ENCODE peak calls at places on chromosomes 1 and 21, in ten cellular contexts. R, L, X, I, P, Z, W, J, G and Q are unnamed samples.

GRCh38 chr21:35390013-35390776 is 341.1 kb upstream of the RUNX1 start:
- DNase-seq in R (no peak), L (peak), X (no peak), I (no peak), P (peak), Z (peak), W (peak), J (no peak), G (peak), Q (no peak)

GRCh38 chr1:66944330-66945274 is 19.8 kb downstream of the MIER1 start:
- DNase-seq in R (peak), L (peak), X (no peak), I (no peak), P (no peak), Z (peak), W (no peak), J (no peak), G (no peak), Q (no peak)

GRCh38 chr1:225772323-225772768 is 5.3 kb upstream of the SRP9 start:
- DNase-seq in R (peak), L (peak), X (no peak), I (no peak), P (peak), Z (peak), W (peak), J (peak), G (peak), Q (peak)

GRCh38 chr1:10664251-10664650 is 132.2 kb downstream of the CASZ1 start:
- DNase-seq in R (no peak), L (no peak), X (no peak), I (no peak), P (no peak), Z (no peak), W (no peak), J (no peak), G (no peak), Q (peak)

GRCh38 chr1:235791532-235792060 is 75.1 kb downstream of the LYST start:
- DNase-seq in R (no peak), L (no peak), X (no peak), I (no peak), P (no peak), Z (no peak), W (no peak), J (no peak), G (no peak), Q (no peak)

GRCh38 chr1:61079898-61080336 is 2.4 kb upstream of the NFIA start:
- DNase-seq in R (peak), L (peak), X (no peak), I (no peak), P (peak), Z (peak), W (peak), J (peak), G (peak), Q (peak)

GRCh38 chr21:44462834-44463200 is 7.5 kb downstream of the LRRC3 start:
- DNase-seq in R (no peak), L (no peak), X (no peak), I (no peak), P (no peak), Z (no peak), W (no peak), J (no peak), G (no peak), Q (peak)

GRCh38 chr1:173295995-173296394 is 88.9 kb upstream of the TNFSF4 start:
- DNase-seq in R (no peak), L (peak), X (no peak), I (no peak), P (no peak), Z (peak), W (no peak), J (no peak), G (no peak), Q (no peak)

GRCh38 chr1:239956230-239956629 is 135.5 kb upstream of the FMN2 start:
- DNase-seq in R (no peak), L (no peak), X (no peak), I (no peak), P (no peak), Z (no peak), W (no peak), J (no peak), G (no peak), Q (no peak)

GRCh38 chr1:114737314-114737713 is 20.5 kb downstream of the CSDE1 start:
- DNase-seq in R (no peak), L (no peak), X (no peak), I (no peak), P (no peak), Z (no peak), W (no peak), J (no peak), G (no peak), Q (no peak)

GRCh38 chr1:46341222-46342083 is 846 bp downstream of the NSUN4 start:
- DNase-seq in R (peak), L (no peak), X (no peak), I (no peak), P (no peak), Z (peak), W (no peak), J (no peak), G (no peak), Q (no peak)

GRCh38 chr1:247857069-247857985 is at the start of gene TRIM58:
- DNase-seq in R (peak), L (no peak), X (no peak), I (no peak), P (no peak), Z (no peak), W (no peak), J (no peak), G (peak), Q (peak)

GRCh38 chr1:58809327-58810040 is 25.6 kb upstream of the JUN start:
- DNase-seq in R (peak), L (peak), X (no peak), I (no peak), P (no peak), Z (peak), W (no peak), J (peak), G (no peak), Q (no peak)

GRCh38 chr21:44486302-44486701 is 31.0 kb downstream of the LRRC3 start:
- DNase-seq in R (no peak), L (no peak), X (no peak), I (no peak), P (no peak), Z (no peak), W (peak), J (no peak), G (no peak), Q (no peak)

GRCh38 chr1:111232134-111232533 is 4.6 kb downstream of the CHI3L2 start:
- DNase-seq in R (no peak), L (no peak), X (no peak), I (no peak), P (no peak), Z (no peak), W (no peak), J (no peak), G (no peak), Q (no peak)

GRCh38 chr1:170395149-170395548 is 136.8 kb upstream of the GORAB start:
- DNase-seq in R (no peak), L (no peak), X (no peak), I (no peak), P (no peak), Z (no peak), W (no peak), J (no peak), G (no peak), Q (no peak)

GRCh38 chr21:42060166-42060565 is 11.0 kb upstream of the UMODL1 start:
- DNase-seq in R (no peak), L (no peak), X (no peak), I (no peak), P (no peak), Z (no peak), W (no peak), J (no peak), G (no peak), Q (no peak)

GRCh38 chr21:46538851-46539666 is 65.8 kb downstream of the S100B start:
- DNase-seq in R (no peak), L (no peak), X (peak), I (no peak), P (no peak), Z (no peak), W (no peak), J (no peak), G (no peak), Q (no peak)

GRCh38 chr21:46674430-46675007 is 39.0 kb downstream of the PRMT2 start:
- DNase-seq in R (no peak), L (no peak), X (no peak), I (no peak), P (no peak), Z (no peak), W (no peak), J (no peak), G (no peak), Q (no peak)

GRCh38 chr1:23593556-23594148 is 34.4 kb upstream of the ID3 start:
- DNase-seq in R (no peak), L (peak), X (no peak), I (no peak), P (peak), Z (no peak), W (peak), J (no peak), G (peak), Q (no peak)

GRCh38 chr1:181100015-181100905 is 11.8 kb downstream of the IER5 start:
- DNase-seq in R (no peak), L (no peak), X (no peak), I (no peak), P (no peak), Z (peak), W (no peak), J (no peak), G (peak), Q (no peak)

GRCh38 chr1:11168731-11169130 is 20.4 kb upstream of the ANGPTL7 start:
- DNase-seq in R (no peak), L (no peak), X (no peak), I (no peak), P (no peak), Z (no peak), W (no peak), J (no peak), G (no peak), Q (no peak)